ENCODE peak calls at places on chromosomes 3 and 15, in seven cellular contexts. Y, H, L, I, G, K and X are unnamed samples.

GRCh38 chr3:168807426-168807825 is 711.7 kb upstream of the GOLIM4 start:
- DNase-seq in Y (no peak), H (peak), L (no peak), I (no peak), G (no peak), K (no peak), X (no peak)

GRCh38 chr15:40562691-40563090 is 2.2 kb downstream of the CCDC32 start:
- DNase-seq in Y (no peak), H (no peak), L (no peak), I (no peak), G (no peak), K (no peak), X (no peak)

GRCh38 chr3:141366285-141367037 is 1.8 kb upstream of the ZBTB38 start:
- DNase-seq in Y (no peak), H (no peak), L (peak), I (peak), G (no peak), K (peak), X (peak)

GRCh38 chr3:33355611-33356010 is 78.4 kb downstream of the FBXL2 start:
- DNase-seq in Y (no peak), H (peak), L (no peak), I (peak), G (no peak), K (no peak), X (peak)

GRCh38 chr15:80940331-80940730 is 49.3 kb downstream of the MESD start:
- DNase-seq in Y (no peak), H (no peak), L (no peak), I (no peak), G (no peak), K (no peak), X (no peak)

GRCh38 chr3:156760333-156760732 is 65.8 kb upstream of the LEKR1 start:
- DNase-seq in Y (no peak), H (no peak), L (no peak), I (peak), G (no peak), K (no peak), X (no peak)

GRCh38 chr3:123880998-123881561 is 3.1 kb downstream of the MYLK start:
- DNase-seq in Y (peak), H (no peak), L (no peak), I (peak), G (peak), K (no peak), X (peak)

GRCh38 chr15:84570164-84570692 is 30.6 kb upstream of the ZSCAN2 start:
- DNase-seq in Y (no peak), H (peak), L (no peak), I (peak), G (peak), K (peak), X (peak)